ENCODE peak calls at places on chromosomes 2 and 18, in five cellular contexts. U is G401; V is CD8-positive, alpha-beta memory T cell; J is AG09309; B is iris pigment epithelial cell. C is an unnamed sample.
A peak's percentile ranks its signal among the peaks of the same experiment; 100 is the strongest.

GRCh38 chr18:31920326-31920725 is 22.6 kb downstream of the TRAPPC8 start:
- DNase-seq in U (no peak), V (no peak), J (no peak), B (no peak), C (no peak)

GRCh38 chr2:127508621-127509034 is 17.7 kb downstream of the IWS1 start:
- DNase-seq in U (peak; percentile 62), V (no peak), J (peak; percentile 99), B (peak; percentile 92), C (peak; percentile 81)

GRCh38 chr2:174836345-174836999 is 72.2 kb upstream of the CHRNA1 start:
- DNase-seq in U (peak; percentile 32), V (no peak), J (peak; percentile 79), B (peak; percentile 94), C (no peak)

GRCh38 chr2:66279024-66279423 is 155.9 kb upstream of the MEIS1 start:
- DNase-seq in U (no peak), V (no peak), J (no peak), B (no peak), C (no peak)

GRCh38 chr18:10249270-10249669 is 205.2 kb upstream of the APCDD1 start:
- DNase-seq in U (no peak), V (no peak), J (no peak), B (no peak), C (no peak)

GRCh38 chr2:41735446-41735845 is 312.4 kb upstream of the PKDCC start:
- DNase-seq in U (no peak), V (no peak), J (no peak), B (no peak), C (no peak)

GRCh38 chr2:207533609-207534008 is 3.8 kb downstream of the CREB1 start:
- DNase-seq in U (no peak), V (no peak), J (no peak), B (no peak), C (no peak)

GRCh38 chr2:134663451-134663850 is 55.3 kb downstream of the TMEM163 start:
- DNase-seq in U (no peak), V (no peak), J (no peak), B (no peak), C (no peak)

GRCh38 chr2:161873689-161874088 is 200.3 kb downstream of the DPP4 start:
- DNase-seq in U (no peak), V (no peak), J (no peak), B (no peak), C (no peak)